ENCODE peak calls at places on chromosomes 2 and 18, in five cellular contexts. A is thyroid gland, U is heart left ventricle, V is stomach, I is astrocyte. N is an unnamed sample.

GRCh38 chr18:65821890-65822289 is 71.1 kb downstream of the CDH7 start:
- DNase-seq in A (no peak), U (no peak), V (no peak), I (no peak), N (no peak)

GRCh38 chr2:211469660-211470059 is 913.3 kb downstream of the CPS1 start:
- DNase-seq in A (no peak), U (no peak), V (no peak), I (no peak), N (no peak)

GRCh38 chr2:172270278-172271079 is 156.9 kb upstream of the ITGA6 start:
- DNase-seq in A (no peak), U (no peak), V (peak; percentile 82), I (no peak), N (no peak)

GRCh38 chr2:144426981-144427479 is 92.9 kb downstream of the ZEB2 start:
- DNase-seq in A (peak; percentile 34), U (no peak), V (no peak), I (peak; percentile 97), N (no peak)

GRCh38 chr2:239146011-239146641 is 254.7 kb downstream of the HDAC4 start:
- DNase-seq in A (peak; percentile 53), U (peak; percentile 28), V (no peak), I (no peak), N (peak; percentile 40)

GRCh38 chr18:78999939-79000338 is 20.3 kb downstream of the SALL3 start:
- DNase-seq in A (peak; percentile 39), U (no peak), V (no peak), I (no peak), N (no peak)

GRCh38 chr2:25561136-25561850 is 112.1 kb downstream of the DTNB start:
- DNase-seq in A (no peak), U (no peak), V (no peak), I (no peak), N (no peak)

GRCh38 chr2:133379159-133379558 is 189.1 kb downstream of the NCKAP5 start:
- DNase-seq in A (no peak), U (no peak), V (no peak), I (no peak), N (no peak)

GRCh38 chr2:201235865-201236811 is 24.2 kb upstream of the CASP8 start:
- DNase-seq in A (peak; percentile 57), U (peak; percentile 67), V (no peak), I (peak; percentile 56), N (peak; percentile 75)
- H3K4me1 ChIP-seq in A (peaks cover 12% of the 10 kb centered on the region), U (peaks cover 30% of the 10 kb centered on the region), V (peaks cover 57% of the 10 kb centered on the region), I (no peaks in the 10 kb centered on the region), N (peaks cover 83% of the 10 kb centered on the region)

GRCh38 chr2:170878061-170878460 is 51.0 kb upstream of the GORASP2 start:
- DNase-seq in A (no peak), U (no peak), V (no peak), I (peak; percentile 77), N (no peak)
- H3K4me3 ChIP-seq in A (no peak overlapping the region), U (no peak overlapping the region), V (no peak overlapping the region), I (no peak overlapping the region), N (no peak overlapping the region)

GRCh38 chr2:101151141-101151858 is at the start of gene TBC1D8:
- DNase-seq in A (peak; percentile 89), U (peak; percentile 96), V (peak; percentile 90), I (peak; percentile 57), N (peak; percentile 89)

GRCh38 chr2:101153811-101154210 is 2.6 kb upstream of the TBC1D8 start:
- DNase-seq in A (no peak), U (no peak), V (no peak), I (no peak), N (no peak)

GRCh38 chr2:101151859-101152194 is 645 bp upstream of the TBC1D8 start:
- DNase-seq in A (no peak), U (no peak), V (no peak), I (no peak), N (no peak)

GRCh38 chr2:101153077-101153707 is 2.0 kb upstream of the TBC1D8 start:
- DNase-seq in A (no peak), U (no peak), V (no peak), I (no peak), N (no peak)

DNA sequence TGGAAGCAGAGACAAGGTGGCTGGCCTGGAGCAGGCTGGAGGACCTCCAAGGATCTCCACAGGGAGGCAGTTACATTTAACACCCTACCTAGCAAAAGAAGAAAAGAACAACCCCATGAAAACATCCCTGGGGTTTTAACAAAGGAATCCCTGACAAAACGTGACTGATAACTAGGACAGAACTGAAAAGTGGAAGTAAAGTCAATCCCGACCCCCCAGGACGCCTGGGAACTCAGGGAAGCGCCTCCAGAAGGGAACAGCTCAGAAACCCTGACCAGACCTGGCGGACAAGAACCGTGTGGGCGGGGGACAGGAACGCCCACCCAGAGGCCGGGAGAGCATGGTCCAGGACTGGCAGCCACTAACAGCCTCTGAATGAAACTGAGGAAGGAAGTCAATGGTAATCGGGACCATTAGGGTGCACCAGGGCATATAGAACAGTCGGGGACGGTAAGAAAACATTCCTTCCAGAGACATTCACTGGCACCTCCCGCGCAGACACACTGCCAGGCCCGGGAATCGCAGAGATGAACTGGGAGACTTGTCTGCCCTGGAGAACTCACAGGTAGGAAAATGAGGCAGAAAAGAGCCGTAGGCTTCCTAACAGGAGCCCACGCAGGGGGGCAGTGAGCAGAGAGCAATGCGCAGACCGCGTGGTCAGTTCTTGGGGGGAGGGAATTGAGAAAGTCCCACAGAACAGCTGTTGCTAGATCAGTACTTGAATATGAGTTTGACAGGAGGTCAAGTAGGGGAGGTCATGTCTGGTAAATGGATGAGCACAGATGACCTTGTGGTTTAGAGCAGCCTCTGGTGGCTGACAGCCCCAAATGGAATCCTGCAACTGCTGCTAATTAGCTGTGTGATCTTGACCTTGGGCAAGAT is 1.3 kb upstream of the TBC1D8 start:
- DNase-seq in A (peak; percentile 48), U (no peak), V (peak; percentile 48), I (no peak), N (no peak)
- H3K27ac ChIP-seq in A (peak overlapping the region; percentile 83), U (peak overlapping the region; percentile 89), V (peak overlapping the region; percentile 81), I (no peak overlapping the region), N (peak overlapping the region; percentile 76)

DNA sequence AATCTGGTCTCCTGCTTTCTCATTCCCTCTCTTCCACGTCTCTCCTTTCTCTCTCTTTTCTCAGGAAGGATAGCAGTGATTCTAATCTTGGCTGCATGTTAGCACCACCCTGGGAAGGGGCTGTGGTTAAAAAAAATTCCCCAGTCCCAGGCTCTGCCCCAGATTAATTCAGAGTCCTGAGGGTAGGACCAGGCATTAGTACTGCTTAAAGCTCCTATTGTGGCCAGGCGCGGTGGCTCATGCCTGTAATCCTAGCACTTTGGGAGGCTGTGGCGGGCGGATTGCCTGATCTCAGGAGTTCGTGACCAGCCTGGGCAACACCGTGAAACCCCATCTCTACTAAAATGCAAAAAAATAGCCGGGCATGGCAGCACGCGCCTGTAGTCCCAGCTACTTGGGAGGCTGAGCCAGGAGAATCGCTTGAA is 35.4 kb upstream of the EML4 start:
- DNase-seq in A (peak; percentile 31), U (no peak), V (no peak), I (peak; percentile 25), N (no peak)
- H3K4me1 ChIP-seq in A (peaks cover 59% of the 10 kb centered on the region), U (peaks cover 60% of the 10 kb centered on the region), V (peaks cover 67% of the 10 kb centered on the region), I (peaks cover 43% of the 10 kb centered on the region), N (peaks cover 64% of the 10 kb centered on the region)

GRCh38 chr2:119197529-119198266 is 25.9 kb upstream of the STEAP3 start:
- DNase-seq in A (no peak), U (no peak), V (no peak), I (peak; percentile 30), N (no peak)

GRCh38 chr2:119195887-119196286 is 27.7 kb upstream of the STEAP3 start:
- DNase-seq in A (no peak), U (no peak), V (no peak), I (no peak), N (no peak)

GRCh38 chr2:119197125-119197403 is 26.6 kb upstream of the STEAP3 start:
- DNase-seq in A (no peak), U (no peak), V (no peak), I (no peak), N (no peak)

GRCh38 chr2:119195001-119195400 is 28.6 kb upstream of the STEAP3 start:
- DNase-seq in A (no peak), U (no peak), V (no peak), I (no peak), N (no peak)

GRCh38 chr2:119196301-119197124 is 27.1 kb upstream of the STEAP3 start:
- DNase-seq in A (no peak), U (no peak), V (no peak), I (no peak), N (no peak)
- H3K4me3 ChIP-seq in A (no peak overlapping the region), U (no peak overlapping the region), V (no peak overlapping the region), I (no peak overlapping the region), N (no peak overlapping the region)

DNA sequence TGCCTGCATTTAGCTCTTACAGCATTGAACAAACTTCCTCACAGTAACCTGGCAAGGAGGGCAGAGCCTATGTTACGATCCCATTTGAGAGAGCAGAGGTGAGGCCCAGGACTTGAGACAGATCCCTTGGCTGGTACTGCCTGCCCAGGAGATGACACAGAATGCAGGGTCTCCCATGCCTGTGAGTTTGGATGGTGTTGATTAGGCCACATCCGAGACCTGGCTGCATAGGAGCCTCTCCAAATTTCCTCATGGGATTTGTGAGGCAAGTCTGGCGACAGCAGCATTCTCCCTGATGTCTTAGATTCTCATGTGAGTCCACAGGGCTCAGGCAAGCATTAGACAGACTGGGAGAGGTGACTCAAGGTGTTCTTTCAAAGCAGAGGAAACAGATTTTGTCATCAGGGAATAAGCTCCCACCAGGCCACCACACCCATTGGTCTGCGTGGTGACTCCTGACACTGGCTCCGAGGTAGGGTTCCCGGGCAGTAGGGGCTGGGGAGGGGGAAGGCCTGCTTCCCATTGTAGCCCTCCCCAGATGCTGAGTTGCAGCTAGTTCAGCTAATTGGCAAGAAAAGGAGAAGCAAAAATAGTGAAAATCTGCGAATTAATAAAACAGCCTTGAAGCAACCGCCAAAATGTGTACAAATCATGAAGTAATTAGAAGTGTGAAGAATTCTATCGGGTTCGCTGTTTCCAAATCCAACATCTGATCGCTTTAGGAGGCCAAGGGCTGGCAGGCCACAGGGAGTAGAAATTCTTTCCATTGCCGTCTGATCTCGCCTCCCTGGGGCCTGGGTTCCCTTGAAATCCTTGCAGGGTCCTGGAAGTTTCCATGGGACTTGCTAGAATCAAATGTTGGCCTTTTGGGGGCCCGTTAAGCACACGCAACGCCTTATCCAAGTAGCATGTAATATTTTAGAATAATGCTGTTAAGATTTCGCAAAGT is 68.0 kb downstream of the MAPK4 start:
- DNase-seq in A (no peak), U (no peak), V (no peak), I (no peak), N (no peak)
- H3K27ac ChIP-seq in A (no peak overlapping the region), U (peak overlapping the region; percentile 30), V (no peak overlapping the region), I (no peak overlapping the region), N (no peak overlapping the region)

GRCh38 chr2:45715601-45716379 is 64.3 kb downstream of the PRKCE start:
- DNase-seq in A (no peak), U (no peak), V (no peak), I (no peak), N (no peak)
- H3K4me1 ChIP-seq in A (no peaks in the 10 kb centered on the region), U (peaks cover 6% of the 10 kb centered on the region), V (peaks cover 5% of the 10 kb centered on the region), I (no peaks in the 10 kb centered on the region), N (peaks cover under 1% of the 10 kb centered on the region)

GRCh38 chr2:43032248-43032893 is 194.0 kb downstream of the ZFP36L2 start:
- DNase-seq in A (peak; percentile 35), U (peak; percentile 77), V (peak; percentile 51), I (no peak), N (no peak)
- H3K4me3 ChIP-seq in A (no peak overlapping the region), U (no peak overlapping the region), V (no peak overlapping the region), I (no peak overlapping the region), N (no peak overlapping the region)